ENCODE peak calls at places on chromosomes 4 and X, in five cellular contexts. P is cardiac muscle cell, C is endothelial cell, U is nephron progenitor cell, T is AG09319. Y is an unnamed sample.

GRCh38 chrX:6813836-6814370 is 279.0 kb upstream of the VCX3A start:
- DNase-seq in P (no peak), C (peak), U (peak), T (no peak), Y (no peak)

GRCh38 chr4:26058537-26058936 is 144.5 kb downstream of the SMIM20 start:
- DNase-seq in P (no peak), C (no peak), U (no peak), T (no peak), Y (no peak)

GRCh38 chr4:27604692-27605091 is 744.1 kb downstream of the STIM2 start:
- DNase-seq in P (no peak), C (no peak), U (no peak), T (no peak), Y (no peak)

GRCh38 chr4:5751073-5751917 is 40.3 kb downstream of the EVC start:
- DNase-seq in P (peak), C (no peak), U (no peak), T (peak), Y (no peak)

GRCh38 chr4:185068837-185069236 is 50.5 kb downstream of the HELT start:
- DNase-seq in P (peak), C (peak), U (no peak), T (no peak), Y (no peak)

GRCh38 chr4:12499693-12500092 is 984.4 kb downstream of the RAB28 start:
- DNase-seq in P (no peak), C (no peak), U (no peak), T (no peak), Y (no peak)

GRCh38 chr4:48369248-48369647 is 27.9 kb downstream of the SLAIN2 start:
- DNase-seq in P (no peak), C (no peak), U (no peak), T (no peak), Y (no peak)

GRCh38 chr4:179804440-179804839 is 2362.2 kb upstream of the AGA start:
- DNase-seq in P (no peak), C (no peak), U (no peak), T (no peak), Y (no peak)

GRCh38 chr4:24404281-24404680 is 180.1 kb downstream of the DHX15 start:
- DNase-seq in P (peak), C (no peak), U (no peak), T (no peak), Y (no peak)

GRCh38 chrX:78092296-78092695 is 11.8 kb upstream of the PGK1 start:
- DNase-seq in P (peak), C (peak), U (peak), T (no peak), Y (no peak)

GRCh38 chr4:33104190-33104773 is 2384.1 kb downstream of the PCDH7 start:
- DNase-seq in P (no peak), C (no peak), U (no peak), T (no peak), Y (no peak)

GRCh38 chr4:165754664-165755063 is 118.4 kb upstream of the TLL1 start:
- DNase-seq in P (no peak), C (no peak), U (no peak), T (no peak), Y (no peak)

DNA sequence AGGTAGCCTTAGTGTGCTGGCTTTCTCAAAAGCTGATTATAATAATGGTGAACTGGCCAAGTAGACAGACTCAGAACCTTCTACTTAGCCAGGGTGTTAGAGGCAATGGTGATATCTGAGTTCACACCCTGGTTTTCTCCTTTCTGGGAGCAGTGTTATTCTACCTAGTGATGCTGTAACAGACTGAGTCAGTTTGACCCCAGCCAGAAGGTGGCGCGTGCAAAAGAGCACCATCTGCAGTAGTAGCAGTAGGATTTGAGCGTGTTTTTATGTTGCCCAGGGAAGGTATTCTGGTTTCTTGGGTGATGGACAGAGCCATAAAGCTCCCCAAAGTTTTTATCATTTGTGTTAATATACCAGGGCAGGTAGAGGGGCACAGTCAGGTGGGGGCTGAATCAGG is 143.8 kb upstream of the CPXCR1 start:
- DNase-seq in P (no peak), C (no peak), U (no peak), T (no peak), Y (no peak)
- TF ChIP-seq CTCF in P (no peak), C (no peak), U (no peak), T (no peak), Y (no peak)

GRCh38 chr4:169770411-169770810 is 12.7 kb upstream of the HPF1 start:
- DNase-seq in P (no peak), C (no peak), U (no peak), T (no peak), Y (no peak)

GRCh38 chr4:169773889-169774288 is 16.1 kb upstream of the HPF1 start:
- DNase-seq in P (no peak), C (no peak), U (no peak), T (no peak), Y (no peak)

DNA sequence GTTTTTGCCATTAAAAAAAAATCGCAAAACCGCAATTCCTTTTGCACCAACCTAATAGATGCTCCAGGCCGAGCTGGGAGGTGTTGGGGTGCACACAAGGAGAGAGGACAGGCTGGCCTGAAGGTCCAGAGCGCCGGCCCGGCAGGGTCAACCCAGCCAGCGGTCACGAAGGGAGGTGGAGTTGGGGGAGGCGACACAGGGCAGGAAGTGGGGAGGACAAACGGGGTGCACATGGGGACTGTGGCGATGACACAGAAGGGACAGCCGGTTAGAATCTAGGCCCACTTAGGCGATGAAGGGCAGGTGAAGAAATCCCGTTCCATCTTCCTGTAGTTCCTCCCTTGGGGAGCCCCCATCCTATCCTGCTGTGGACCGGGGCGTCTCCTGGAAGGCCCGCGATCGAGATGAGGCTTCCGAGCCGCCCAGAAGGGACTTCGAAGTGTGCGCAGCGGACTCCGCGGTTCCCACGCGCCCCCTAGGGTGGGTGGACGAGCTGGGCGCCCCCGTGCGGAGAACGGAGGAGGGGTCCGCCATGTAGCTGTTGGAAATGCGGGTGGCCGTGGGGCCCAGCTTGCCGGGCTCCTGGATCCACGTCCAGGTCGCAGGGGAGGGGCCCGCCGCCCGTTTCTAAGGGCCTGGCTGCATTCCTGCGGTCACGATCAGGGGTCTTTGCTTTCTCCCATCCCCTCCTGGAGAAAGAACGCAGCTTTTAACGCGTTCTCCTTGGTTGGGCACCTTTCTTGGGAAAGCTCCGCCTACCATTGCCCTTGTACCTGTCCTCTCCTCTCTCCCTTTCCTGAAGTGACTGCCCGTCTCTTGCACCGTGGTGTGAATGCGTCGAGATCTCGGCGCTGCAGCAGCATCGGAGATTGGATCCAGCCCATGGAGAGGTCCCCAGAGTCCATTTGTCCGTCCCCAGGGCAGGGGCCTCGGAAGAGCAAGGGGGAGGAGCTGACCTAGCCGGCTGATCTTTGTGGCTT is 17.0 kb upstream of the HPF1 start:
- DNase-seq in P (peak), C (peak), U (peak), T (no peak), Y (no peak)
- TF ChIP-seq CTCF in P (peak), C (peak), U (peak), T (peak), Y (peak)

GRCh38 chrX:56762220-56762619 is 33.2 kb downstream of the NBDY start:
- DNase-seq in P (no peak), C (no peak), U (no peak), T (no peak), Y (no peak)

GRCh38 chrX:56762707-56763555 is 33.9 kb downstream of the NBDY start:
- DNase-seq in P (no peak), C (no peak), U (no peak), T (no peak), Y (no peak)

GRCh38 chrX:56764975-56765791 is 36.1 kb downstream of the NBDY start:
- DNase-seq in P (no peak), C (no peak), U (no peak), T (no peak), Y (no peak)

GRCh38 chrX:56764153-56764974 is 35.3 kb downstream of the NBDY start:
- DNase-seq in P (peak), C (peak), U (peak), T (peak), Y (no peak)

DNA sequence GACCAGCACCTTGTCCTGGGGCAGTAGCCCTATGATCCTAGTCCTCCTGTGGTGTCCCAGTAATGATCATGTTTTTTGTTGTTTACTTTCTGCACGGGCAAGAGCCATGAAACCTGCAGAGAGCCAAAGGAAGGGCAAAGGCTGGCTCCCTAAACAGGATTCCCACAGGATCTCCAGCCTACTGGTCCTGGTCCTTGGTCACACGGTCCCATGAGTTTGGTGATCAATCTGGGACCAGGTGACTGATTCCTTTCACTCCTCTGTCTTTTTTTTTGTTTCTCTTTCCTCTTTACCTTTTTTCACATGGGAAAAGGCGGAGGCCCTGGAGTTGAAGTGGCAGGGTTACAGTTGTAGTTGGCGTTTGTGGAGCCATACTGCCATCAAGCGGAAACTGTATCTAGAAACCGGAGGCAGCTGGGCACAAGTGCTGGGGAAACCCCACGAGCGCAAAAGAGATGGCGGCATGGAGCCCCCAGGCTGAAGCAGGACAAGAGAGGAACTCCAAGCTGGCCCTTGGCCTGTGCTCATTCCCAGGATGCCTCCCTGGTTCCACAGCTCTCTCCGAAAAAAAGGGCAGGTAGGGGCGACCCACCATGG is 34.6 kb downstream of the NBDY start:
- DNase-seq in P (no peak), C (no peak), U (peak), T (peak), Y (no peak)
- TF ChIP-seq CTCF in P (no peak), C (no peak), U (no peak), T (peak), Y (no peak)

DNA sequence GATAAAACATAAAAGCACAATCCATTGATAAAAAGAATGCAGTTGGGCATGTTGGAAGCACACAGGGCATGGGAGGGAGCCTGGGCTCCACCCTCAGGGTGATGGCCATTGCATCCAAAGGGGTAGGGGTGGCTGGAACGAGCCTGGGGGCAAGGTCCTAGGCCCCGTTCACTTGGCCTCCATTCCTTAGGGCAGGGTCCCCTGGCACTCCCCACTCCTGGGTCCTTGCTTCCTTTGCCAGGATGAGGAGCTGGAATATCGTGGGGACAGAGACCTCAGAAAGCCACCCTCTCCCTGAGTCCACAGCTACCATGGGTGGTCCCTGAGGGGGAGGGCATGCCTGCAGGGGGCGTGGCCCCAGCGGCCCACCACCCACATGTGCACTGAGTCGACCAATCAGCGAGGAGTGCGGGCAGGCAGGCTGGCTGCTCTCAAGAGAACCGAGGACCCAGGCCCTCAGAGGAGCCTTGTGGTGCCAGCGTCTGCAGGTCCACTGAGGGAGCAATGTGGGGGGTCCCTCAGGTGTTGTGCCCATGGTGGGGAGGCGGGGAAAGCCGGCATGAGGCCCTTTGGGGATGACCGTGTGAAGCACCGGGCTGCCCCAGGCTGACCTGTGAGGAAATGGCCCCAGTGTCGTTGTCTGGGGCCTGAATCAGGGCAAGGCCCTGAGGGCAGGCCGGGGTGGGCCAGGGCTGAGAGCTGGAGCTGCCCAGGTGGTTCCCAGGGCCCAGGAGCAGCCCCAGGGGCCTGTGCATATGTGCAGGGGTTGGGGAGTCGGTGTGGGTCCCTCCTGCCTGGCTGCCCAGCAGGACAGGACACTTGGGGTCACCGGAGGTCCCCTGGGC is 78.6 kb upstream of the AMELX start:
- DNase-seq in P (no peak), C (no peak), U (no peak), T (no peak), Y (no peak)
- TF ChIP-seq CTCF in P (no peak), C (no peak), U (no peak), T (no peak), Y (no peak)

GRCh38 chrX:69424161-69424560 is 80.0 kb upstream of the NALF2 start:
- DNase-seq in P (peak), C (peak), U (no peak), T (no peak), Y (no peak)
- TF ChIP-seq CTCF in P (peak), C (no peak), U (peak), T (peak), Y (peak)

GRCh38 chr4:145181091-145181501 is 707 bp upstream of the OTUD4 start:
- DNase-seq in P (no peak), C (no peak), U (no peak), T (no peak), Y (no peak)

GRCh38 chr4:145182212-145182611 is 1.8 kb upstream of the OTUD4 start:
- DNase-seq in P (no peak), C (no peak), U (no peak), T (no peak), Y (no peak)

GRCh38 chr4:145178740-145179139 is 1.6 kb downstream of the OTUD4 start:
- DNase-seq in P (no peak), C (no peak), U (no peak), T (no peak), Y (no peak)

GRCh38 chr4:145179201-145179860 is 1.1 kb downstream of the OTUD4 start:
- DNase-seq in P (peak), C (peak), U (peak), T (no peak), Y (no peak)

DNA sequence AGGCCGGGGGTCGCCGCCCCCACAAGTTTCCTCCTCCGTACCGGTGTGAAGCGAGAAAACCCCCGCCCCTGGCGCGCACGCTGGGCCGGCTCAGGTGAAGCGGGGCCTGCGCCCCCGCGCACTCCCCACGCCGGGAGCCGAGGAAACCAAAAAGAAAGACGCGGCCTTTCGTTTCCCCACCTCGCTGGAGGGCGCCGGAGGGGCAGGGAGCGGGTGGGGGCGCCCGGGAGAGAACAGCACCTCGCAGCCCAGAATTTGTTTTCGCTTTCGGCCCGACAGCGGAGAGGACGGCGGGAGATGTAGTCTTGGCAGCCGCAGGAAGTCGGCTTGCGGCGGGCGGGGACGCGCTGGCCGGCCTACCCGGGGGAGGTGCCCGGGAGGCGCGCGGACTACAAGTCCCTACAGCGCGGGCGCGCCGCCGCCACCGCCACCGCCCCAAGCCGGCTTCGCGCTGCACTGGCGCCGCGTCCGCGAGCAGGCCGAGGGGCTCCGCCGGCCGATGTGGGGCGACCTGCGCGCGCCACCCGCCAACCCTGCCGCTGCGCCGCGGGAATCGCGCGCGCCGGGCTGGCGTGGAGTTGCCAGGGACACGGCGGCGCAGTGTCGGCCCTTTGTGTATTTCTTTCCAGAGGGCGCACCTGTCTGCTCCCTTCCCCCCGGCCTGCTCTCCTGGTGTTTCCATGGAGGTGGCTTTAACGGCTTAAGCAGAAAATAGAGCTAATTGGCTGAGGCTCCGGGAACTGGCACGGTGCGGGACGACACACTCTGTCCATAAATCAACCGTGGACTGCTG is at the start of gene OTUD4:
- DNase-seq in P (peak), C (peak), U (peak), T (peak), Y (peak)
- TF ChIP-seq CTCF in P (peak), C (no peak), U (no peak), T (peak), Y (peak)

DNA sequence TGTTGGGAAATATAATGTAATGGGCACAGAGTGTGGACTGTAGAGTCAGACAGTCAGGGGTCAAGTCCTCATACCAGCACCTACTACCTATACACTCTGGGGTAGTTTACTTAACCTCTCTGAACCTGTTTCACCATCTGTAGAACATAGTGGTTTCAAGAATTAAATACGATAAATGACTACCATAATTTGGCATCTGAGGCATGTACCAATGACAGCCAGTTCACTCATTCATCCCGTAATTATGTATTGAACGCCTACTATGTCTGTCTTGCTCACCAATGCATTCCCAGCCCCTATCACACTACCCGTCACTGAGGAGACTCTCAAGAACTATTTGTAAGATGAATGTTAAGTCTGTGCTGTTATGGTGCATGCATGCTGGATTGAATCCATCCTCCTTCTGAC is 2.0 kb upstream of the FGB start:
- DNase-seq in P (peak), C (no peak), U (no peak), T (no peak), Y (peak)
- TF ChIP-seq CTCF in P (no peak), C (no peak), U (no peak), T (no peak), Y (no peak)

GRCh38 chr4:141654098-141654497 is 17.7 kb downstream of the IL15 start:
- DNase-seq in P (peak), C (peak), U (peak), T (no peak), Y (no peak)
- TF ChIP-seq CTCF in P (peak), C (no peak), U (peak), T (peak), Y (peak)

GRCh38 chr4:158253350-158253980 is 43.2 kb downstream of the TMEM144 start:
- DNase-seq in P (peak), C (peak), U (peak), T (peak), Y (peak)
- TF ChIP-seq CTCF in P (peak), C (peak), U (peak), T (peak), Y (peak)

Y was measured in AG04449.